ENCODE peak calls at places on chromosomes 4 and X, in nine cellular contexts. M, S, L, N, U, G, K, V and J are unnamed samples.

GRCh38 chr4:143352052-143352451 is 15.4 kb downstream of the GAB1 start:
- DNase-seq in M (peak), S (peak), L (no peak), N (no peak), U (no peak), G (no peak), K (no peak), V (no peak), J (no peak)

GRCh38 chr4:145498430-145498829 is 16.8 kb downstream of the SMAD1 start:
- DNase-seq in M (no peak), S (no peak), L (no peak), N (no peak), U (no peak), G (no peak), K (no peak), V (no peak), J (no peak)

GRCh38 chr4:113012776-113013175 is 36.7 kb upstream of the ANK2 start:
- DNase-seq in M (no peak), S (no peak), L (no peak), N (no peak), U (no peak), G (no peak), K (no peak), V (no peak), J (no peak)

GRCh38 chr4:20760053-20760452 is 59.8 kb downstream of the PACRGL start:
- DNase-seq in M (no peak), S (no peak), L (no peak), N (no peak), U (no peak), G (no peak), K (no peak), V (no peak), J (no peak)

GRCh38 chr4:27318740-27319139 is 458.1 kb downstream of the STIM2 start:
- DNase-seq in M (no peak), S (peak), L (peak), N (peak), U (peak), G (peak), K (no peak), V (peak), J (no peak)

GRCh38 chr4:36285784-36286480 is 4.5 kb downstream of the DTHD1 start:
- DNase-seq in M (no peak), S (no peak), L (no peak), N (no peak), U (no peak), G (no peak), K (no peak), V (no peak), J (peak)

GRCh38 chr4:54228064-54228527 is 997 bp upstream of the PDGFRA start:
- DNase-seq in M (peak), S (peak), L (peak), N (peak), U (peak), G (peak), K (peak), V (peak), J (no peak)

GRCh38 chrX:21373637-21374162 is 518 bp upstream of the CNKSR2 start:
- DNase-seq in M (no peak), S (peak), L (no peak), N (no peak), U (no peak), G (no peak), K (peak), V (peak), J (no peak)

GRCh38 chr4:18815779-18816173 is 794.2 kb upstream of the LCORL start:
- DNase-seq in M (no peak), S (no peak), L (peak), N (no peak), U (no peak), G (no peak), K (no peak), V (no peak), J (no peak)

GRCh38 chrX:48511561-48511960 is 2.8 kb downstream of the PORCN start:
- DNase-seq in M (peak), S (peak), L (peak), N (no peak), U (no peak), G (no peak), K (no peak), V (peak), J (no peak)

GRCh38 chr4:88742561-88742960 is 44.9 kb upstream of the NAP1L5 start:
- DNase-seq in M (no peak), S (no peak), L (peak), N (peak), U (no peak), G (no peak), K (no peak), V (no peak), J (no peak)

GRCh38 chr4:81688085-81688484 is 216.4 kb upstream of the RASGEF1B start:
- DNase-seq in M (no peak), S (no peak), L (no peak), N (peak), U (no peak), G (no peak), K (no peak), V (no peak), J (no peak)

GRCh38 chrX:71573591-71573990 is 4.6 kb upstream of the GCNA start:
- DNase-seq in M (no peak), S (no peak), L (no peak), N (no peak), U (no peak), G (no peak), K (no peak), V (no peak), J (no peak)

GRCh38 chrX:107561468-107562215 is 66.7 kb upstream of the PRPS1 start:
- DNase-seq in M (no peak), S (no peak), L (peak), N (peak), U (no peak), G (no peak), K (no peak), V (no peak), J (no peak)

GRCh38 chr4:152896819-152897218 is 39.3 kb upstream of the FHDC1 start:
- DNase-seq in M (no peak), S (no peak), L (no peak), N (peak), U (no peak), G (no peak), K (no peak), V (no peak), J (no peak)

GRCh38 chr4:24988776-24989175 is 42.0 kb downstream of the LGI2 start:
- DNase-seq in M (peak), S (no peak), L (peak), N (peak), U (no peak), G (peak), K (no peak), V (peak), J (no peak)

GRCh38 chr4:142475663-142476062 is 370.4 kb downstream of the INPP4B start:
- DNase-seq in M (no peak), S (no peak), L (peak), N (peak), U (no peak), G (no peak), K (no peak), V (no peak), J (no peak)

GRCh38 chrX:75045369-75045768 is 110.7 kb downstream of the ABCB7 start:
- DNase-seq in M (no peak), S (no peak), L (no peak), N (no peak), U (no peak), G (no peak), K (no peak), V (no peak), J (no peak)

GRCh38 chr4:52199574-52200338 is 148.7 kb downstream of the SPATA18 start:
- DNase-seq in M (no peak), S (no peak), L (peak), N (peak), U (no peak), G (no peak), K (no peak), V (no peak), J (no peak)

GRCh38 chr4:1655676-1656075 is 28.4 kb downstream of the FAM53A start:
- DNase-seq in M (no peak), S (no peak), L (no peak), N (no peak), U (no peak), G (no peak), K (no peak), V (no peak), J (no peak)

GRCh38 chrX:75303795-75304194 is 29.9 kb downstream of the UPRT start:
- DNase-seq in M (peak), S (no peak), L (peak), N (peak), U (no peak), G (no peak), K (no peak), V (no peak), J (no peak)

GRCh38 chr4:149279331-149279730 is 536.3 kb downstream of the IQCM start:
- DNase-seq in M (no peak), S (no peak), L (no peak), N (no peak), U (no peak), G (no peak), K (no peak), V (no peak), J (no peak)

GRCh38 chr4:150315691-150316090 is 237.4 kb downstream of the DCLK2 start:
- DNase-seq in M (no peak), S (no peak), L (no peak), N (no peak), U (no peak), G (no peak), K (no peak), V (no peak), J (no peak)

GRCh38 chrX:40207626-40208025 is 109.9 kb upstream of the BCOR start:
- DNase-seq in M (no peak), S (no peak), L (peak), N (peak), U (no peak), G (no peak), K (peak), V (no peak), J (no peak)

GRCh38 chrX:110397904-110398303 is 39.3 kb downstream of the RTL9 start:
- DNase-seq in M (no peak), S (no peak), L (no peak), N (no peak), U (no peak), G (no peak), K (no peak), V (no peak), J (no peak)

GRCh38 chrX:100931218-100931924 is 2.7 kb upstream of the XKRX start:
- DNase-seq in M (no peak), S (no peak), L (no peak), N (no peak), U (no peak), G (no peak), K (no peak), V (no peak), J (no peak)

GRCh38 chrX:22699591-22700091 is 300.1 kb upstream of the DDX53 start:
- DNase-seq in M (peak), S (no peak), L (peak), N (peak), U (no peak), G (no peak), K (no peak), V (no peak), J (no peak)